ENCODE peak calls at places on chromosomes 6 and 20, in ten cellular contexts. W is activated T-helper 1 cell treated with Interleukin-2 at 50 U/mL for 16 hours, V is body of pancreas, M is activated B cell treated with CpG ODN at 0.5 μM for 24 hours, H is tibial artery, G is Peyer's patch, C is A549, K is HT-29, S is prostate gland, I is WTC11. R is an unnamed sample.

GRCh38 chr6:152312434-152312833 is 324.7 kb downstream of the SYNE1 start:
- DNase-seq in I (no peak), H (no peak), V (no peak), W (no peak), G (no peak), M (no peak), S (no peak), C (no peak), K (no peak), R (no peak)

GRCh38 chr20:59122377-59122932 is 41.2 kb upstream of the ZNF831 start:
- DNase-seq in H (no peak), W (no peak), C (no peak), G (no peak), V (no peak), M (no peak), S (no peak), I (no peak), K (no peak), R (no peak)

GRCh38 chr6:54291738-54292137 is 16.5 kb upstream of the TINAG start:
- DNase-seq in C (no peak), S (no peak), K (no peak), I (no peak), W (no peak), G (no peak), M (no peak), H (no peak), V (no peak), R (no peak)

GRCh38 chr6:79946773-79947190 is 571 bp downstream of the ELOVL4 start:
- DNase-seq in M (peak), G (no peak), I (no peak), V (peak), C (peak), W (no peak), H (no peak), S (peak), K (no peak), R (peak)

GRCh38 chr6:51339728-51340127 is 521.1 kb downstream of the TFAP2B start:
- DNase-seq in W (no peak), V (no peak), G (no peak), K (peak), M (no peak), I (no peak), C (no peak), H (no peak), S (no peak), R (peak)

GRCh38 chr20:50572922-50573777 is 63.0 kb downstream of the PTPN1 start:
- DNase-seq in S (no peak), H (peak), C (no peak), K (no peak), V (no peak), G (peak), I (no peak), W (no peak), M (peak), R (no peak)

GRCh38 chr20:59006167-59006863 is 739 bp downstream of the CTSZ start:
- DNase-seq in C (no peak), K (peak), G (peak), W (no peak), M (no peak), H (no peak), V (peak), S (no peak), I (no peak), R (no peak)

GRCh38 chr6:4093288-4093687 is 14.4 kb upstream of the FAM217A start:
- DNase-seq in K (no peak), S (no peak), C (no peak), G (no peak), V (no peak), W (no peak), I (no peak), H (no peak), M (no peak), R (no peak)

GRCh38 chr6:149003560-149003959 is 256.7 kb downstream of the UST start:
- DNase-seq in C (no peak), I (no peak), G (no peak), S (no peak), K (no peak), M (no peak), H (no peak), W (no peak), V (no peak), R (no peak)

GRCh38 chr20:53642196-53643030 is 48.8 kb upstream of the ZNF217 start:
- DNase-seq in W (peak), S (peak), G (peak), M (no peak), V (peak), C (peak), I (no peak), K (no peak), H (peak), R (no peak)

GRCh38 chr20:20037960-20038359 is 14.3 kb downstream of the CRNKL1 start:
- DNase-seq in K (no peak), S (no peak), M (no peak), W (no peak), H (no peak), I (no peak), V (no peak), G (no peak), C (no peak), R (no peak)

GRCh38 chr20:57851025-57851682 is 141.3 kb upstream of the PMEPA1 start:
- DNase-seq in M (no peak), V (no peak), I (no peak), G (no peak), C (no peak), W (no peak), S (no peak), K (no peak), H (no peak), R (peak)

GRCh38 chr6:132087391-132087790 is 136.2 kb upstream of the CCN2 start:
- DNase-seq in G (no peak), I (no peak), S (no peak), W (no peak), H (no peak), M (no peak), K (no peak), V (no peak), C (no peak), R (no peak)

GRCh38 chr6:140857734-140858380 is 1274.9 kb upstream of the GJE1 start:
- DNase-seq in K (no peak), C (peak), W (no peak), M (no peak), H (no peak), S (no peak), G (no peak), V (no peak), I (no peak), R (no peak)

GRCh38 chr20:53792946-53793536 is 199.4 kb upstream of the ZNF217 start:
- DNase-seq in M (no peak), V (no peak), K (no peak), H (no peak), I (no peak), S (no peak), C (no peak), W (no peak), G (peak), R (no peak)

GRCh38 chr6:53192590-53193232 is 44.1 kb upstream of the GCM1 start:
- DNase-seq in M (no peak), H (no peak), V (peak), S (peak), G (no peak), W (no peak), I (peak), C (no peak), K (no peak), R (no peak)

GRCh38 chr20:57287007-57287810 is 20.8 kb upstream of the BMP7 start:
- DNase-seq in C (no peak), G (no peak), M (no peak), S (no peak), V (no peak), H (no peak), W (no peak), K (no peak), I (no peak), R (no peak)

R was measured in ecto neural progenitor cell.